ENCODE peak calls at places on chromosome 10, in six cellular contexts. Q is naive B cell; C is CD4-positive, alpha-beta T cell; N is WERI-Rb-1; T is CD8-positive, alpha-beta memory T cell; S is COR-L47. V is an unnamed sample.

GRCh38 chr10:116655573-116655972 is 34.8 kb downstream of the PNLIPRP2 start:
- DNase-seq in T (no peak), N (no peak), C (no peak), S (no peak), Q (no peak), V (no peak)

GRCh38 chr10:43375401-43376020 is 4.1 kb downstream of the FXYD4 start:
- DNase-seq in T (no peak), S (no peak), Q (no peak), C (no peak), N (no peak), V (no peak)

GRCh38 chr10:45439873-45440272 is 65.9 kb downstream of the ALOX5 start:
- DNase-seq in N (peak), Q (no peak), T (no peak), S (no peak), C (no peak), V (no peak)

GRCh38 chr10:99432047-99432446 is 1.6 kb upstream of the GOT1 start:
- DNase-seq in T (no peak), S (no peak), C (no peak), Q (no peak), N (no peak), V (no peak)

GRCh38 chr10:116274141-116274861 is 1.3 kb upstream of the GFRA1 start:
- DNase-seq in N (peak), S (no peak), T (no peak), C (no peak), Q (no peak), V (no peak)

GRCh38 chr10:100728928-100729876 is 16.2 kb upstream of the PAX2 start:
- DNase-seq in Q (no peak), N (peak), S (peak), T (no peak), C (no peak), V (peak)

GRCh38 chr10:37124532-37124931 is 866 bp upstream of the ANKRD30A start:
- DNase-seq in Q (no peak), N (no peak), S (no peak), C (no peak), T (no peak), V (no peak)

GRCh38 chr10:11098628-11099027 is 81.0 kb downstream of the CELF2 start:
- DNase-seq in S (no peak), T (no peak), C (no peak), Q (no peak), N (no peak), V (no peak)

GRCh38 chr10:60417898-60418297 is 28.2 kb upstream of the ANK3 start:
- DNase-seq in Q (no peak), T (no peak), N (no peak), C (no peak), S (no peak), V (no peak)

GRCh38 chr10:114573330-114574045 is 84.6 kb downstream of the ABLIM1 start:
- DNase-seq in T (no peak), C (no peak), S (no peak), Q (no peak), N (no peak), V (no peak)

GRCh38 chr10:124724279-124725027 is 19.7 kb downstream of the FAM53B start:
- DNase-seq in Q (no peak), C (no peak), T (no peak), S (no peak), N (no peak), V (no peak)

GRCh38 chr10:37489658-37490003 is 364.2 kb downstream of the ANKRD30A start:
- DNase-seq in T (no peak), N (peak), S (no peak), Q (no peak), C (no peak), V (no peak)

GRCh38 chr10:112908507-112908906 is 41.5 kb upstream of the TCF7L2 start:
- DNase-seq in N (no peak), C (no peak), S (no peak), Q (no peak), T (no peak), V (no peak)

GRCh38 chr10:79383974-79384606 is 36.8 kb downstream of the PPIF start:
- DNase-seq in T (no peak), Q (no peak), C (no peak), N (peak), S (no peak), V (no peak)

GRCh38 chr10:133129854-133130495 is 30.0 kb upstream of the KNDC1 start:
- DNase-seq in S (no peak), T (no peak), N (no peak), C (no peak), Q (no peak), V (no peak)

GRCh38 chr10:78479467-78479866 is 445.8 kb downstream of the RPS24 start:
- DNase-seq in T (no peak), N (no peak), C (no peak), S (no peak), Q (no peak), V (no peak)

GRCh38 chr10:121043124-121043849 is 192.1 kb downstream of the WDR11 start:
- DNase-seq in C (no peak), T (no peak), Q (no peak), S (no peak), N (no peak), V (no peak)

GRCh38 chr10:14325325-14325955 is 5.3 kb downstream of the FRMD4A start:
- DNase-seq in Q (peak), T (peak), N (peak), S (no peak), C (peak), V (peak)

GRCh38 chr10:99906470-99906869 is 103.3 kb downstream of the DNMBP start:
- DNase-seq in Q (no peak), N (no peak), S (no peak), T (no peak), C (no peak), V (no peak)

GRCh38 chr10:101467286-101467770 is 113.4 kb downstream of the BTRC start:
- DNase-seq in N (peak), C (no peak), Q (peak), T (no peak), S (peak), V (peak)

GRCh38 chr10:10209152-10209551 is 808.5 kb upstream of the CELF2 start:
- DNase-seq in C (no peak), N (no peak), T (no peak), Q (no peak), S (no peak), V (peak)

GRCh38 chr10:49265885-49266284 is 33.1 kb upstream of the C10orf71 start:
- DNase-seq in Q (no peak), C (no peak), N (no peak), S (no peak), T (no peak), V (no peak)